ENCODE peak calls at places on chromosomes 13 and 19, in five cellular contexts. R is activated CD4-positive, alpha-beta memory T cell treated with anti-CD3 and anti-CD28 coated beads, Interleukin-2, amount 10 ng/mL, durations not matched to agents 7 days and 5 days; G is pons; L is pancreas; K is fibroblast of pulmonary artery. V is an unnamed sample.

GRCh38 chr19:2546128-2547032 is 70.5 kb downstream of the GADD45B start:
- DNase-seq in L (peak), R (no peak), G (peak), K (no peak), V (peak)

GRCh38 chr13:109412232-109412935 is 374.0 kb downstream of the IRS2 start:
- DNase-seq in L (no peak), K (peak), G (peak), R (no peak), V (peak)

GRCh38 chr19:49231804-49232203 is 74.2 kb downstream of the TRPM4 start:
- DNase-seq in K (no peak), R (no peak), G (no peak), L (no peak), V (no peak)

GRCh38 chr13:84479656-84480055 is 597.4 kb upstream of the SLITRK1 start:
- DNase-seq in K (peak), R (no peak), G (no peak), L (no peak), V (no peak)

GRCh38 chr19:39401549-39402416 is 4.9 kb upstream of the ZFP36 start:
- DNase-seq in L (no peak), K (peak), R (peak), G (peak), V (peak)

GRCh38 chr19:42461700-42462324 is 19.1 kb upstream of the CXCL17 start:
- DNase-seq in R (no peak), K (no peak), L (no peak), G (peak), V (no peak)

GRCh38 chr19:47483200-47483599 is 819 bp downstream of the KPTN start:
- DNase-seq in L (no peak), K (no peak), G (no peak), R (no peak), V (no peak)

GRCh38 chr19:45160870-45161714 is at the start of gene NKPD1:
- DNase-seq in G (no peak), R (no peak), K (no peak), L (peak), V (no peak)

GRCh38 chr13:63184693-63185092 is 1769.0 kb upstream of the PCDH20 start:
- DNase-seq in K (peak), G (no peak), R (no peak), L (no peak), V (no peak)

GRCh38 chr13:41652735-41653361 is 195.5 kb downstream of the RGCC start:
- DNase-seq in K (peak), G (peak), L (no peak), R (peak), V (peak)

GRCh38 chr13:51769455-51770127 is 34.4 kb downstream of the DHRS12 start:
- DNase-seq in G (no peak), K (peak), R (no peak), L (peak), V (peak)

GRCh38 chr19:35963514-35963913 is 27.3 kb downstream of the LRFN3 start:
- DNase-seq in R (peak), L (no peak), G (no peak), K (peak), V (peak)

GRCh38 chr19:55266404-55266803 is 7.6 kb upstream of the PPP6R1 start:
- DNase-seq in L (no peak), R (no peak), K (no peak), G (no peak), V (no peak)

GRCh38 chr19:18700501-18701249 is 17.2 kb downstream of the CRTC1 start:
- DNase-seq in K (peak), R (peak), L (peak), G (peak), V (peak)

GRCh38 chr13:102392810-102393209 is 9.0 kb downstream of the FGF14 start:
- DNase-seq in K (no peak), G (no peak), L (no peak), R (no peak), V (no peak)

GRCh38 chr19:8610041-8610927 is at the start of gene ADAMTS10:
- DNase-seq in L (no peak), K (peak), R (no peak), G (no peak), V (no peak)

GRCh38 chr13:98182589-98182988 is 5.5 kb upstream of the RNF113B start:
- DNase-seq in L (no peak), R (no peak), G (no peak), K (no peak), V (no peak)

GRCh38 chr13:83215627-83216026 is 666.6 kb downstream of the SLITRK1 start:
- DNase-seq in K (peak), R (no peak), L (no peak), G (no peak), V (no peak)